ENCODE peak calls at places on chromosomes 11 and 22, in four cellular contexts. K is A549, X is WTC11, I is HepG2. N is an unnamed sample.

GRCh38 chr11:36672815-36673450 is 74.9 kb upstream of the RAG2 start:
- DNase-seq in X (no peak), I (peak), K (no peak), N (peak)

GRCh38 chr11:70080763-70081162 is 2.6 kb downstream of the ANO1 start:
- DNase-seq in X (no peak), K (peak), I (no peak), N (peak)

GRCh38 chr11:32466279-32466915 is 31.1 kb upstream of the WT1 start:
- DNase-seq in I (no peak), X (no peak), K (no peak), N (peak)

GRCh38 chr22:37431366-37431765 is 4.1 kb upstream of the ELFN2 start:
- DNase-seq in I (peak), X (no peak), K (no peak), N (no peak)

GRCh38 chr11:44072757-44073658 is 6.9 kb downstream of the ACCS start:
- DNase-seq in I (no peak), K (no peak), X (no peak), N (no peak)

GRCh38 chr11:12838463-12839120 is 164.4 kb downstream of the TEAD1 start:
- DNase-seq in X (no peak), K (no peak), I (no peak), N (no peak)

GRCh38 chr11:32137869-32138268 is 47.0 kb downstream of the RCN1 start:
- DNase-seq in I (no peak), X (no peak), K (no peak), N (no peak)

GRCh38 chr11:17548444-17548843 is 1.4 kb downstream of the OTOG start:
- DNase-seq in X (no peak), K (peak), I (no peak), N (peak)

GRCh38 chr11:616320-617220 is 820 bp upstream of the IRF7 start:
- DNase-seq in I (no peak), X (no peak), K (no peak), N (no peak)

GRCh38 chr22:49296561-49296960 is 531.1 kb downstream of the BRD1 start:
- DNase-seq in X (no peak), I (no peak), K (no peak), N (no peak)

DNA sequence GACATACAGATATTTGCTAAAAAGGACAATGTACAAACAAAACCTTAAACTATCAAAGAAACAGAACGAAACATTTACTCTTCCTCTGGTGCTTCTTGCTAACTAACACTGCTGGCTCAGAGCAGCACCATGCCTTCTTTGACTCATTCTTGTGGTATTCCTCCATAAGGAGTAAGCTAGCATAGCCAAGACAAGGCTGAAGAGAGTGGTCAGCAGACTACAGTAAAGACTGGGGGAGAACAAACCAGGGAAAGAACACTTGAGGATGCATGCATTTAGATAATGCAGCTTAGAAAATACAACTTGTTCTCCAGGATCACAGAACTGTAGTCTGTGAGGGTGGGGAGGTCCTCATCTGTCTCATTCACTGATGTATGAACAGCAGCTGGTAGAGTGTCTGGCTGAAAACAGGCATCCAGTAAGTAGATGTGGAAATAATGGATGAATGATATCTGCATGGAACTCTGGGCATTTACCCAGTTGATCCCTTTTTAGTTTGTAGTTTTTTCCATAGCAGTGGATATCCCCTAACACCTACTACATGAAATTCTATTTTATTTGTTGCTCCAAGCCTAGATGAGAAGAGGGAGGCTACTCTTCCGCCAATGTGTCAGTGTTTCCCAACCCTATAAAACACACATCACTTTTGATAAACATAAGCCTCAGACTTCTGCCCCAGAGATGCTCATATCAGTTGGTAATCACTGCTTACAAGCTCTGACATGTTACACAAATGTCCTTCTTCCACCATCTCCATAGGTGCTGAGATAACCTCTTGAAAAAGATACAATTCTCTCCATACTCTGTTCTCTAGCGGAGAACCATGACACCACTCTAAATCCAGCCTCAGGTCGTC is 7.3 kb downstream of the SNX19 start:
- DNase-seq in I (no peak), K (no peak), X (no peak), N (no peak)
- TF ChIP-seq NR3C1 in I (no peak), K (no peak), X (no peak), N (no peak)

GRCh38 chr11:117819096-117820040 is 5.2 kb downstream of the FXYD2 start:
- DNase-seq in K (peak), I (peak), X (peak), N (peak)
- TF ChIP-seq NR3C1 in K (no peak), I (no peak), X (no peak), N (no peak)

DNA sequence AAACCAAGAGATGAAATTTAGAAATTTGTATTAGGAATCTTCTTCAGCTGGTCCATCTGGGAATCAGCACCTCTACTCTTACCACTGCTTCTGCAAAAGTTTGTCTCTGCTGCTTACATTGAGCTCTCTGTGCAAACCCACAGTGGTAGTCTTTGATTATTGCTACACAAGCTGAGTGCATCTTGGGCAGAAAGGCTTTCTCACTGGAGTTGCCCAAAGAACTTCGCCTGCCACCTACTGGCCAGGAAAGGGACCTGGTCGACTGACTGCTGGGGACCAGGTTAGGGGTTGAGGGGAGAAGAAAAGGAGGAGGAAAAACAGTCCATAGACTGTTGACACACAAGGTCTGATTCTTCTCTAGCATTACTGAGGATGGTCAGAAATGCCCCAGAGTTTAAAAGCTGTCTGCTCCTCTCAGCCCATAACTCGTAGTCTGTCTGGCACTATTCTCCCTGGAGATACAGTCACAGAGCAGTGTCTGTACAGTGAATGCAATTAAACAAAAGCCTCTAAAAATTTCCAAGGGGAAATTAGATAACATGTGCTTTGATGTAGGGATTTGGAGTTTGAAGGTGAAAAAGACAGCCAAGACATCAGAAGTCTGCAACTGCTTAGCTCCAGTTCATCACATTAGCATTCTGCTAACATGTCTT is 215.0 kb upstream of the CTSC start:
- DNase-seq in I (peak), X (peak), K (peak), N (peak)
- TF ChIP-seq NR3C1 in I (no peak), X (no peak), K (no peak), N (no peak)

DNA sequence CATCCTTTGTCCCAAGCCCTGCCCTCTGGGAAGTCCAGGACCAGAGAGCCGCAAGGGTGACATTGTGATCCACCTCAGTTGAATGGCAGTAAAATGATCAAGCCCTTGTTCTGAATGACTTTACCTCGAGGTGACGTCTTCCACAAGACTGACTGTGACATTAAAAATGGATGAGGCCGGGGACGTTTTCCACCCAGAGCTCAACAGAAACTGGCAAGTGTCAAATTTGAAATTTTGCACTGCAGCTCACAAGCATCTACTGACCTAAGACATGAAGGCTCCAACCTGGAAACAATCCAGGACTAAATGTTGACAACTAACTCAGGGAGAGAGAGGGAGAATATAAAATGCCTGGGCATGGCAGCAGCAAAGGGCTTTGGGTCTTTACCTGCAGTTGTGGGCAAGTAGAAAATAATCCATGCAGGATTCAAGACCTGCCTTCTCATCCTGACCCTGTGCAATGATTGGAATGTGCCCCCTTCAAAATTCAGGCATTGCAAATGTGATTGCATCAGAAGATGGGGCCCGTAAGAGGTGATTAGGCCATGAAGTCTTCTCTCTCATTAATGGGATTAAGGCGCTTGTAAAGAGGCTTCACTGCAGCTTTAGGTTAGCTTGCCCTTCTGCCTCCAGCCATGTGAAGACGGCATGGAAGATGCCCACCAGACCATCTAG is 33.6 kb upstream of the CLMP start:
- DNase-seq in K (no peak), I (no peak), X (no peak), N (no peak)
- TF ChIP-seq NR3C1 in K (no peak), I (no peak), X (no peak), N (no peak)

GRCh38 chr22:22748297-22748743 is 103.9 kb downstream of the GGTLC2 start:
- DNase-seq in X (peak), I (peak), K (no peak), N (peak)
- TF ChIP-seq NR3C1 in X (no peak), I (no peak), K (no peak), N (no peak)

GRCh38 chr22:17228725-17229126 is 9.5 kb upstream of the ADA2 start:
- DNase-seq in X (no peak), K (no peak), I (peak), N (no peak)
- TF ChIP-seq NR3C1 in X (no peak), K (no peak), I (no peak), N (no peak)

GRCh38 chr11:122690801-122691649 is 35.5 kb downstream of the UBASH3B start:
- DNase-seq in I (no peak), X (no peak), K (no peak), N (no peak)
- TF ChIP-seq NR3C1 in I (no peak), X (no peak), K (no peak), N (no peak)

N was measured in K562.